ENCODE peak calls at places on chromosomes 12 and 14, in eight cellular contexts. One of them, this sample, is unnamed.
A peak's percentile ranks its signal among the peaks of the same experiment; 100 is the strongest.

GRCh38 chr12:127241056-127241830 is 1025.7 kb upstream of the TMEM132C start:
- DNase-seq in effector memory CD4-positive, alpha-beta T cell: no peak
- DNase-seq in A549: no peak
- DNase-seq in heart left ventricle: no peak
- DNase-seq in body of pancreas: no peak
- DNase-seq in colonic mucosa: no peak
- DNase-seq in esophagus squamous epithelium: no peak
- DNase-seq in IMR-90: no peak
- DNase-seq in this sample: no peak

GRCh38 chr12:54225666-54226065 is 36.9 kb upstream of the SMUG1 start:
- DNase-seq in effector memory CD4-positive, alpha-beta T cell: no peak
- DNase-seq in A549: no peak
- DNase-seq in heart left ventricle: no peak
- DNase-seq in body of pancreas: no peak
- DNase-seq in colonic mucosa: no peak
- DNase-seq in esophagus squamous epithelium: no peak
- DNase-seq in IMR-90: no peak
- DNase-seq in this sample: no peak

GRCh38 chr12:108772247-108772646 is 40.9 kb upstream of the CORO1C start:
- DNase-seq in effector memory CD4-positive, alpha-beta T cell: no peak
- DNase-seq in A549: no peak
- DNase-seq in heart left ventricle: peak; percentile 60
- DNase-seq in body of pancreas: no peak
- DNase-seq in colonic mucosa: no peak
- DNase-seq in esophagus squamous epithelium: no peak
- DNase-seq in IMR-90: no peak
- DNase-seq in this sample: no peak

GRCh38 chr14:52314521-52315354 is 626 bp downstream of the PTGER2 start:
- DNase-seq in effector memory CD4-positive, alpha-beta T cell: peak; percentile 15
- DNase-seq in A549: peak; percentile 27
- DNase-seq in heart left ventricle: peak; percentile 40
- DNase-seq in body of pancreas: no peak
- DNase-seq in colonic mucosa: peak; percentile 45
- DNase-seq in esophagus squamous epithelium: no peak
- DNase-seq in IMR-90: peak; percentile 32
- DNase-seq in this sample: no peak

GRCh38 chr12:90010089-90010488 is 301.5 kb upstream of the ATP2B1 start:
- DNase-seq in effector memory CD4-positive, alpha-beta T cell: no peak
- DNase-seq in A549: no peak
- DNase-seq in heart left ventricle: no peak
- DNase-seq in body of pancreas: no peak
- DNase-seq in colonic mucosa: no peak
- DNase-seq in esophagus squamous epithelium: no peak
- DNase-seq in IMR-90: peak; percentile 31
- DNase-seq in this sample: no peak

GRCh38 chr12:106219043-106219442 is 28.8 kb downstream of the CKAP4 start:
- DNase-seq in effector memory CD4-positive, alpha-beta T cell: no peak
- DNase-seq in A549: no peak
- DNase-seq in heart left ventricle: no peak
- DNase-seq in body of pancreas: no peak
- DNase-seq in colonic mucosa: no peak
- DNase-seq in esophagus squamous epithelium: no peak
- DNase-seq in IMR-90: no peak
- DNase-seq in this sample: no peak

GRCh38 chr14:102506599-102506871 is 3.0 kb downstream of the ANKRD9 start:
- DNase-seq in effector memory CD4-positive, alpha-beta T cell: no peak
- DNase-seq in A549: no peak
- DNase-seq in heart left ventricle: no peak
- DNase-seq in body of pancreas: no peak
- DNase-seq in colonic mucosa: no peak
- DNase-seq in esophagus squamous epithelium: no peak
- DNase-seq in IMR-90: no peak
- DNase-seq in this sample: no peak

GRCh38 chr12:118326971-118327370 is 45.7 kb downstream of the TAOK3 start:
- DNase-seq in effector memory CD4-positive, alpha-beta T cell: no peak
- DNase-seq in A549: no peak
- DNase-seq in heart left ventricle: no peak
- DNase-seq in body of pancreas: no peak
- DNase-seq in colonic mucosa: no peak
- DNase-seq in esophagus squamous epithelium: no peak
- DNase-seq in IMR-90: peak; percentile 37
- DNase-seq in this sample: no peak

GRCh38 chr12:57810450-57810849 is 8.1 kb downstream of the AVIL start:
- DNase-seq in effector memory CD4-positive, alpha-beta T cell: no peak
- DNase-seq in A549: no peak
- DNase-seq in heart left ventricle: no peak
- DNase-seq in body of pancreas: no peak
- DNase-seq in colonic mucosa: no peak
- DNase-seq in esophagus squamous epithelium: no peak
- DNase-seq in IMR-90: peak; percentile 73
- DNase-seq in this sample: no peak

GRCh38 chr14:71166434-71166833 is 259.2 kb downstream of the PCNX1 start:
- DNase-seq in effector memory CD4-positive, alpha-beta T cell: no peak
- DNase-seq in A549: peak; percentile 30
- DNase-seq in heart left ventricle: no peak
- DNase-seq in body of pancreas: no peak
- DNase-seq in colonic mucosa: peak; percentile 79
- DNase-seq in esophagus squamous epithelium: no peak
- DNase-seq in IMR-90: peak; percentile 85
- DNase-seq in this sample: no peak

GRCh38 chr14:68285421-68286179 is 466.0 kb downstream of the RAD51B start:
- DNase-seq in effector memory CD4-positive, alpha-beta T cell: peak; percentile 35
- DNase-seq in A549: no peak
- DNase-seq in heart left ventricle: no peak
- DNase-seq in body of pancreas: no peak
- DNase-seq in colonic mucosa: no peak
- DNase-seq in esophagus squamous epithelium: no peak
- DNase-seq in IMR-90: no peak
- DNase-seq in this sample: no peak

GRCh38 chr14:49173765-49174373 is 412.3 kb downstream of the RPS29 start:
- DNase-seq in effector memory CD4-positive, alpha-beta T cell: no peak
- DNase-seq in A549: peak; percentile 33
- DNase-seq in heart left ventricle: no peak
- DNase-seq in body of pancreas: peak; percentile 59
- DNase-seq in colonic mucosa: peak; percentile 59
- DNase-seq in esophagus squamous epithelium: no peak
- DNase-seq in IMR-90: peak; percentile 69
- DNase-seq in this sample: peak; percentile 49

GRCh38 chr14:21075719-21076437 is 5.8 kb downstream of the ARHGEF40 start:
- DNase-seq in effector memory CD4-positive, alpha-beta T cell: no peak
- DNase-seq in A549: no peak
- DNase-seq in heart left ventricle: no peak
- DNase-seq in body of pancreas: no peak
- DNase-seq in colonic mucosa: no peak
- DNase-seq in esophagus squamous epithelium: no peak
- DNase-seq in IMR-90: no peak
- DNase-seq in this sample: no peak

GRCh38 chr12:69610729-69611128 is at the start of gene LRRC10:
- DNase-seq in effector memory CD4-positive, alpha-beta T cell: no peak
- DNase-seq in A549: no peak
- DNase-seq in heart left ventricle: peak; percentile 51
- DNase-seq in body of pancreas: no peak
- DNase-seq in colonic mucosa: no peak
- DNase-seq in esophagus squamous epithelium: no peak
- DNase-seq in IMR-90: no peak
- DNase-seq in this sample: no peak

GRCh38 chr12:5014269-5014668 is 29.4 kb upstream of the KCNA5 start:
- DNase-seq in effector memory CD4-positive, alpha-beta T cell: no peak
- DNase-seq in A549: no peak
- DNase-seq in heart left ventricle: no peak
- DNase-seq in body of pancreas: no peak
- DNase-seq in colonic mucosa: no peak
- DNase-seq in esophagus squamous epithelium: no peak
- DNase-seq in IMR-90: peak; percentile 3
- DNase-seq in this sample: no peak

GRCh38 chr14:23177181-23177580 is 6.3 kb downstream of the SLC7A8 start:
- DNase-seq in effector memory CD4-positive, alpha-beta T cell: no peak
- DNase-seq in A549: no peak
- DNase-seq in heart left ventricle: no peak
- DNase-seq in body of pancreas: no peak
- DNase-seq in colonic mucosa: peak; percentile 68
- DNase-seq in esophagus squamous epithelium: no peak
- DNase-seq in IMR-90: no peak
- DNase-seq in this sample: no peak
- H3K4me1 ChIP-seq in effector memory CD4-positive, alpha-beta T cell: peaks cover 3% of the 10 kb centered on the region
- H3K4me1 ChIP-seq in A549: peaks cover 7% of the 10 kb centered on the region
- H3K4me1 ChIP-seq in heart left ventricle: no peaks in the 10 kb centered on the region
- H3K4me1 ChIP-seq in body of pancreas: peaks cover 5% of the 10 kb centered on the region
- H3K4me1 ChIP-seq in colonic mucosa: no peaks in the 10 kb centered on the region
- H3K4me1 ChIP-seq in esophagus squamous epithelium: peaks cover 16% of the 10 kb centered on the region
- H3K4me1 ChIP-seq in IMR-90: no peaks in the 10 kb centered on the region
- H3K4me1 ChIP-seq in this sample: no peaks in the 10 kb centered on the region

GRCh38 chr14:24694680-24695079 is 60.7 kb upstream of the GZMB start:
- DNase-seq in effector memory CD4-positive, alpha-beta T cell: no peak
- DNase-seq in A549: no peak
- DNase-seq in heart left ventricle: no peak
- DNase-seq in body of pancreas: no peak
- DNase-seq in colonic mucosa: no peak
- DNase-seq in esophagus squamous epithelium: no peak
- DNase-seq in IMR-90: no peak
- DNase-seq in this sample: no peak

GRCh38 chr14:24693353-24693737 is 59.4 kb upstream of the GZMB start:
- DNase-seq in effector memory CD4-positive, alpha-beta T cell: no peak
- DNase-seq in A549: no peak
- DNase-seq in heart left ventricle: no peak
- DNase-seq in body of pancreas: no peak
- DNase-seq in colonic mucosa: no peak
- DNase-seq in esophagus squamous epithelium: no peak
- DNase-seq in IMR-90: no peak
- DNase-seq in this sample: no peak

GRCh38 chr14:24693941-24694507 is 60.0 kb upstream of the GZMB start:
- DNase-seq in effector memory CD4-positive, alpha-beta T cell: no peak
- DNase-seq in A549: no peak
- DNase-seq in heart left ventricle: no peak
- DNase-seq in body of pancreas: no peak
- DNase-seq in colonic mucosa: no peak
- DNase-seq in esophagus squamous epithelium: no peak
- DNase-seq in IMR-90: no peak
- DNase-seq in this sample: no peak

GRCh38 chr14:24690492-24690891 is 56.5 kb upstream of the GZMB start:
- DNase-seq in effector memory CD4-positive, alpha-beta T cell: no peak
- DNase-seq in A549: no peak
- DNase-seq in heart left ventricle: no peak
- DNase-seq in body of pancreas: no peak
- DNase-seq in colonic mucosa: no peak
- DNase-seq in esophagus squamous epithelium: no peak
- DNase-seq in IMR-90: no peak
- DNase-seq in this sample: no peak

GRCh38 chr14:24692382-24693352 is 58.7 kb upstream of the GZMB start:
- DNase-seq in effector memory CD4-positive, alpha-beta T cell: peak; percentile 22
- DNase-seq in A549: no peak
- DNase-seq in heart left ventricle: no peak
- DNase-seq in body of pancreas: no peak
- DNase-seq in colonic mucosa: no peak
- DNase-seq in esophagus squamous epithelium: no peak
- DNase-seq in IMR-90: no peak
- DNase-seq in this sample: no peak
- H3K4me3 ChIP-seq in effector memory CD4-positive, alpha-beta T cell: no peak overlapping the region
- H3K4me3 ChIP-seq in A549: no peak overlapping the region
- H3K4me3 ChIP-seq in heart left ventricle: no peak overlapping the region
- H3K4me3 ChIP-seq in body of pancreas: no peak overlapping the region
- H3K4me3 ChIP-seq in colonic mucosa: no peak overlapping the region
- H3K4me3 ChIP-seq in esophagus squamous epithelium: no peak overlapping the region
- H3K4me3 ChIP-seq in IMR-90: no peak overlapping the region
- H3K4me3 ChIP-seq in this sample: no peak overlapping the region

GRCh38 chr14:89618309-89618708 is 201.3 kb upstream of the FOXN3 start:
- DNase-seq in effector memory CD4-positive, alpha-beta T cell: no peak
- DNase-seq in A549: no peak
- DNase-seq in heart left ventricle: no peak
- DNase-seq in body of pancreas: no peak
- DNase-seq in colonic mucosa: peak; percentile 40
- DNase-seq in esophagus squamous epithelium: no peak
- DNase-seq in IMR-90: no peak
- DNase-seq in this sample: no peak

GRCh38 chr14:89617142-89617460 is 200.1 kb upstream of the FOXN3 start:
- DNase-seq in effector memory CD4-positive, alpha-beta T cell: no peak
- DNase-seq in A549: no peak
- DNase-seq in heart left ventricle: no peak
- DNase-seq in body of pancreas: no peak
- DNase-seq in colonic mucosa: no peak
- DNase-seq in esophagus squamous epithelium: no peak
- DNase-seq in IMR-90: no peak
- DNase-seq in this sample: no peak

GRCh38 chr14:89616425-89617141 is 199.6 kb upstream of the FOXN3 start:
- DNase-seq in effector memory CD4-positive, alpha-beta T cell: peak; percentile 42
- DNase-seq in A549: no peak
- DNase-seq in heart left ventricle: no peak
- DNase-seq in body of pancreas: no peak
- DNase-seq in colonic mucosa: peak; percentile 21
- DNase-seq in esophagus squamous epithelium: no peak
- DNase-seq in IMR-90: peak; percentile 39
- DNase-seq in this sample: no peak

GRCh38 chr14:89618821-89619551 is 202.0 kb upstream of the FOXN3 start:
- DNase-seq in effector memory CD4-positive, alpha-beta T cell: peak; percentile 48
- DNase-seq in A549: peak; percentile 38
- DNase-seq in heart left ventricle: peak; percentile 78
- DNase-seq in body of pancreas: peak; percentile 74
- DNase-seq in colonic mucosa: peak; percentile 70
- DNase-seq in esophagus squamous epithelium: no peak
- DNase-seq in IMR-90: peak; percentile 67
- DNase-seq in this sample: peak; percentile 55

GRCh38 chr14:89617471-89618291 is 200.6 kb upstream of the FOXN3 start:
- DNase-seq in effector memory CD4-positive, alpha-beta T cell: peak; percentile 20
- DNase-seq in A549: no peak
- DNase-seq in heart left ventricle: no peak
- DNase-seq in body of pancreas: peak; percentile 34
- DNase-seq in colonic mucosa: peak; percentile 59
- DNase-seq in esophagus squamous epithelium: no peak
- DNase-seq in IMR-90: peak; percentile 77
- DNase-seq in this sample: no peak
- H3K4me1 ChIP-seq in effector memory CD4-positive, alpha-beta T cell: peaks cover 31% of the 10 kb centered on the region
- H3K4me1 ChIP-seq in A549: peaks cover 12% of the 10 kb centered on the region
- H3K4me1 ChIP-seq in heart left ventricle: no peaks in the 10 kb centered on the region
- H3K4me1 ChIP-seq in body of pancreas: peaks cover 40% of the 10 kb centered on the region
- H3K4me1 ChIP-seq in colonic mucosa: no peaks in the 10 kb centered on the region
- H3K4me1 ChIP-seq in esophagus squamous epithelium: peaks cover 10% of the 10 kb centered on the region
- H3K4me1 ChIP-seq in IMR-90: peaks cover 10% of the 10 kb centered on the region
- H3K4me1 ChIP-seq in this sample: no peaks in the 10 kb centered on the region

GRCh38 chr14:105419055-105419304 is 647 bp upstream of the MTA1 start:
- DNase-seq in effector memory CD4-positive, alpha-beta T cell: no peak
- DNase-seq in A549: no peak
- DNase-seq in heart left ventricle: no peak
- DNase-seq in body of pancreas: no peak
- DNase-seq in colonic mucosa: no peak
- DNase-seq in esophagus squamous epithelium: no peak
- DNase-seq in IMR-90: no peak
- DNase-seq in this sample: no peak
- H3K4me3 ChIP-seq in effector memory CD4-positive, alpha-beta T cell: peak overlapping the region; percentile 68
- H3K4me3 ChIP-seq in A549: peak overlapping the region; percentile 97
- H3K4me3 ChIP-seq in heart left ventricle: peak overlapping the region; percentile 70
- H3K4me3 ChIP-seq in body of pancreas: peak overlapping the region; percentile 7
- H3K4me3 ChIP-seq in colonic mucosa: peak overlapping the region; percentile 59
- H3K4me3 ChIP-seq in esophagus squamous epithelium: peak overlapping the region; percentile 37
- H3K4me3 ChIP-seq in IMR-90: peak overlapping the region; percentile 87
- H3K4me3 ChIP-seq in this sample: peak overlapping the region; percentile 67

GRCh38 chr12:110022980-110023633 is 23.9 kb downstream of the ANKRD13A start:
- DNase-seq in effector memory CD4-positive, alpha-beta T cell: no peak
- DNase-seq in A549: no peak
- DNase-seq in heart left ventricle: no peak
- DNase-seq in body of pancreas: no peak
- DNase-seq in colonic mucosa: no peak
- DNase-seq in esophagus squamous epithelium: no peak
- DNase-seq in IMR-90: peak; percentile 88
- DNase-seq in this sample: no peak
- H3K4me1 ChIP-seq in effector memory CD4-positive, alpha-beta T cell: no peaks in the 10 kb centered on the region
- H3K4me1 ChIP-seq in A549: peaks cover 31% of the 10 kb centered on the region
- H3K4me1 ChIP-seq in heart left ventricle: no peaks in the 10 kb centered on the region
- H3K4me1 ChIP-seq in body of pancreas: no peaks in the 10 kb centered on the region
- H3K4me1 ChIP-seq in colonic mucosa: no peaks in the 10 kb centered on the region
- H3K4me1 ChIP-seq in esophagus squamous epithelium: peaks cover 13% of the 10 kb centered on the region
- H3K4me1 ChIP-seq in IMR-90: peaks cover 26% of the 10 kb centered on the region
- H3K4me1 ChIP-seq in this sample: peaks cover 2% of the 10 kb centered on the region